ENCODE peak calls at places on chromosomes 12 and 14, in five cellular contexts. S is ovary, Q is uterus, F is stomach, B is body of pancreas. A is an unnamed sample.

GRCh38 chr12:6873094-6874006 is at the start of gene SPSB2:
- DNase-seq in S (peak), Q (peak), F (peak), B (peak), A (peak)

GRCh38 chr14:61764342-61765122 is 2.3 kb downstream of the SNAPC1 start:
- DNase-seq in S (no peak), Q (no peak), F (no peak), B (no peak), A (no peak)

GRCh38 chr14:66709292-66709691 is 201.3 kb downstream of the GPHN start:
- DNase-seq in S (no peak), Q (no peak), F (no peak), B (no peak), A (no peak)

GRCh38 chr12:113270709-113271009 is 49.4 kb downstream of the TPCN1 start:
- DNase-seq in S (peak), Q (no peak), F (no peak), B (no peak), A (no peak)

GRCh38 chr12:67957383-67957782 is 31.9 kb upstream of the IFNG-AS1 start:
- DNase-seq in S (no peak), Q (no peak), F (no peak), B (no peak), A (no peak)

GRCh38 chr12:62597253-62597652 is 130.6 kb downstream of the MON2 start:
- DNase-seq in S (no peak), Q (no peak), F (no peak), B (no peak), A (no peak)

GRCh38 chr14:75190023-75190422 is 13.6 kb upstream of the TMED10 start:
- DNase-seq in S (no peak), Q (no peak), F (no peak), B (no peak), A (no peak)

GRCh38 chr12:8662592-8662991 is at the start of gene MFAP5:
- DNase-seq in S (no peak), Q (no peak), F (no peak), B (no peak), A (no peak)

GRCh38 chr12:39145175-39145999 is 240.0 kb upstream of the CPNE8 start:
- DNase-seq in S (peak), Q (peak), F (peak), B (peak), A (no peak)

GRCh38 chr12:77122236-77122635 is 56.9 kb upstream of the E2F7 start:
- DNase-seq in S (no peak), Q (no peak), F (no peak), B (no peak), A (no peak)

GRCh38 chr14:57823015-57823660 is 42.8 kb downstream of the SLC35F4 start:
- DNase-seq in S (no peak), Q (no peak), F (no peak), B (no peak), A (no peak)

GRCh38 chr12:52847335-52848102 is 1.3 kb downstream of the KRT78 start:
- DNase-seq in S (no peak), Q (no peak), F (peak), B (no peak), A (no peak)

DNA sequence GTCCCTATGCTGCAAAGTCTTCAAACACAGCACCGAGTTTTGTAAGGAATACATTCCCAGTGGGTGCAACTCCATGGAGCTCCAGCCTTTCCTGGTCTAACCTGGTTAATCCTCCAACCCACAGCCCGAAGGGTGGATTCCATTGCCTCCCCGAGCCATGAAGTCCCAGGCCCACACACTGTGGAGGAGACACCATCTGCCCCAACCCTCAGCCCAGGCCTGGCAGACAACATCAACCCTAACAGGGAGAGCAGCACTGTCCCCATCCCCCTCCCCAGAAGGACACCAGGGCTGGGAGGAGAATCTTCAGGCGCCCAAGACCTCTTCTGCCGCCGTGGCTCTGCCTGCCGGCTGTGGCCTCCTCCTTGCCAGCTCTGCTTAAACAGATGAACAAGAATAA is 15.8 kb upstream of the ZFP36L1 start:
- DNase-seq in S (no peak), Q (no peak), F (no peak), B (peak), A (no peak)
- H3K27ac ChIP-seq in S (peak), Q (peak), F (peak), B (no peak), A (no peak)

GRCh38 chr12:12837025-12837872 is 24.1 kb downstream of the DDX47 start:
- DNase-seq in S (peak), Q (peak), F (peak), B (peak), A (no peak)

GRCh38 chr12:12836571-12836970 is 23.4 kb downstream of the DDX47 start:
- DNase-seq in S (no peak), Q (no peak), F (no peak), B (no peak), A (no peak)

GRCh38 chr12:12839003-12839395 is 25.9 kb downstream of the DDX47 start:
- DNase-seq in S (no peak), Q (no peak), F (no peak), B (no peak), A (no peak)

GRCh38 chr12:12840500-12840899 is 27.4 kb downstream of the DDX47 start:
- DNase-seq in S (no peak), Q (no peak), F (no peak), B (no peak), A (no peak)

DNA sequence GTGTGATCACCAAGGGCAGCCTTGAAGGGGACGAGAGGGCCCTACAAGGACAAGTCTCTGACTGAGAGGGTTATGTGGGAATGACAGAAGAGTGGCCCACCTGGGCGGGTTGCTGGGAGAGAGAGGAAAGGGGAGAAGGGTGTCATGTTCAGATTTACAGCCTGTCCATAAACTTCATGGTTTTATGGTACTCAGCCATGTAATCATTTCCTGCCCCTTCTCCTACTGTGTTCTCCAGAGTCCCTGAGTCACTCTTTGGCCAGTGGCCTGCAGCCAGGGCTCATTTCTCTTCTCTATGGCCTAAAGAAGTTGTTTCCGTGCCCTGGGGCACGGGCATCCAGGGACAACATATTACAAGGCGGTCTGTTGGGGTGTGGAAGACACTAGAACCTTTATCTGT is 26.7 kb downstream of the DDX47 start:
- DNase-seq in S (no peak), Q (no peak), F (peak), B (no peak), A (no peak)
- TF ChIP-seq POLR2A in S (no peak), Q (no peak), F (no peak), B (no peak), A (no peak)

GRCh38 chr14:95260537-95261440 is 58.9 kb downstream of the CLMN start:
- DNase-seq in S (no peak), Q (no peak), F (no peak), B (peak), A (no peak)

GRCh38 chr14:95264271-95264973 is 55.3 kb downstream of the CLMN start:
- DNase-seq in S (no peak), Q (no peak), F (no peak), B (no peak), A (no peak)

GRCh38 chr14:95262511-95262891 is 57.2 kb downstream of the CLMN start:
- DNase-seq in S (no peak), Q (no peak), F (no peak), B (no peak), A (no peak)

GRCh38 chr14:95263527-95264231 is 56.0 kb downstream of the CLMN start:
- DNase-seq in S (no peak), Q (no peak), F (no peak), B (no peak), A (no peak)

DNA sequence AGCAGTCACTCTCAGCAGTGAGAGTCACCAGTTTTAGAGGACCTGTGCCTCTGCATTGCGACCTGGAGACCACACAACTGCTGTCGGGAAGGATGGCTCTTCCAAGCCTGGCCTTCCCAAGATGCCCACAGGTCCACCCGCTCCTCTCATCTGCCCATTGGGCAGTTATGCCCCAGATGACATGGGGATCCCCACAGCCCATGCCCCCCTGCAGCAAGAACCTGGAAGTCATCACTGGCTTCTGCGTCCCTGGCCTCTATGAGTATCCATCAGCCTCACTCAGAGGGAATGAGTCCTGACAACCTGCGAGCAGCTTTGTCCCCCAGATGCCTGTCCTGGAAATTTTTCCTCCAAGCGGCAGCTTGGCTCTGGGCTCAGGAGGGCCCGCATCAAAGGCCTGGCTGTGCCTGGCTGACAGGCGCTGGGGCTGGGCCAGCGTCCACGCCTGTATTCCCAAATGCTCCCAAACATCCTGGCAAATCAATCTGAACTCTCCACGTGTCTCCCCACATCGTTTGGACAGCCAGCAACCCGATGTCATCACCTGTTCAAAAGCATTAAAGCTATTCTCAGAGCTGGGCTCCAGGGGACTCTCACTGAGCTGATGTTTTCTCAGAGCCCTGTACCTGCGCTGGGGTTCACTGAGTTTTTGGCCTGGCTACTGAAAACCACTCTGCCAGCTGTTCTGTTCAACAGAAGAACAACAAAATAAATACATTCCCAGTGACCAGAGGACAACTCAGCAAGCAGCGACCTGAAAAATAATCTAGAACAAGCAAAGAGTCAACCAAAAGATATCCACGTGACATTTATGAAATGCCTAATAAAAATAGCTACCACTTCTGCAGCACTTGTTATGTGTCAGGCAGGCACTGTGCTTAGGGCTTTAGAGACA is 57.8 kb downstream of the CLMN start:
- DNase-seq in S (no peak), Q (no peak), F (no peak), B (peak), A (peak)
- H3K27ac ChIP-seq in S (no peak), Q (no peak), F (peak), B (peak), A (peak)

DNA sequence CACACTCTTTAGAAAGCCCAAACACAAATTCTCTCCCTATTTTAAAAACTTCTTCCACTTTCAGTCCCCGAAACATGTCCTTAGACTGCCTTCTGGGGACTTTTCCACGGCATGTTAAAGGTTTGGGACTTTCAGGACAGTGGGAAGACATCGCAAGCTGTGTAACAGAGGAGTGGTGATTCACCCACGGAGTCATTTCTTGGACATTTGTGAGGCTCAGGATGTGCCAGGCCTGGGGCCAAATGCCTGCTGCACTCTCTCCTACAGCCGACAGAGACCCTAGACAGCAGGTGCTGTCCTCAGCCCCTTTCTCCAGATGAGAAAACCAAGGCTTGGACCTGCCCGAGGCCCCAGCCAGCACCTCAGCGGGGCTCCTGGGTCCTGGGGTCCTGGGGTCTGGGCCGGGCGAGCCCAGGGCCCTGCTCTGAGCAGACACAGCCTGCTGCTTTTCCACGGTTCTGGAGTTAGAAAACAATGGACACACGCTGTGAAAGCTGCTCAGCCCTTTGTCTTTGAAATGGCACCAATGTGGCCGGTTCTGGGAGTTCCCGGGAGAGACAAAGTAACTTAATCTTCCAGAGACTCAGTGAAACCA is 370.2 kb upstream of the SFSWAP start:
- DNase-seq in S (no peak), Q (no peak), F (no peak), B (no peak), A (no peak)
- TF ChIP-seq POLR2A in S (no peak), Q (no peak), F (no peak), B (no peak), A (no peak)

A was measured in prostate gland.